ENCODE peak calls at places on chromosomes 4 and X, in ten cellular contexts. Z is DMS53; L is GM06990; K is neural crest cell; G is GM04503; U is smooth muscle cell of the brain vasculature; Q is HFF-Myc; P is effector memory CD8-positive, alpha-beta T cell; T is astrocyte; O is activated CD4-positive, alpha-beta T cell treated with anti-CD3 and anti-CD28 coated beads, Interleukin-2, amount 50 U/mL, for 24 hours. X is an unnamed sample.

GRCh38 chr4:25564836-25565235 is 90.8 kb upstream of the SLC34A2 start:
- DNase-seq in Q (no peak), P (no peak), U (no peak), K (no peak), Z (no peak), T (no peak), L (no peak), G (no peak), O (no peak), X (no peak)

GRCh38 chr4:184503869-184504300 is 29.5 kb upstream of the IRF2 start:
- DNase-seq in Q (peak; percentile 3), O (no peak), G (no peak), K (no peak), U (no peak), Z (peak; percentile 69), L (no peak), P (no peak), T (peak; percentile 19), X (no peak)

GRCh38 chrX:134600714-134601113 is 57.6 kb downstream of the PLAC1 start:
- DNase-seq in P (no peak), G (peak; percentile 41), U (no peak), Z (no peak), T (peak; percentile 65), K (no peak), Q (no peak), L (peak; percentile 23), O (no peak), X (no peak)

GRCh38 chr4:8607603-8608481 is 15.3 kb downstream of the CPZ start:
- DNase-seq in Q (no peak), L (peak; percentile 32), K (peak; percentile 90), T (no peak), G (no peak), P (peak; percentile 25), O (no peak), U (no peak), Z (peak; percentile 21), X (no peak)

GRCh38 chr4:142407569-142407968 is 438.5 kb downstream of the INPP4B start:
- DNase-seq in Q (no peak), U (no peak), Z (no peak), T (peak; percentile 22), G (no peak), P (no peak), K (no peak), L (no peak), O (no peak), X (no peak)

GRCh38 chr4:89158884-89159503 is 47.7 kb downstream of the TIGD2 start:
- DNase-seq in T (peak; percentile 18), P (peak; percentile 7), Z (peak; percentile 60), Q (peak; percentile 24), O (no peak), G (no peak), U (peak; percentile 15), L (no peak), K (no peak), X (no peak)

GRCh38 chr4:177322881-177323280 is 13.2 kb downstream of the NEIL3 start:
- DNase-seq in O (no peak), T (peak; percentile 16), Q (no peak), G (no peak), Z (no peak), K (no peak), P (no peak), U (no peak), L (no peak), X (no peak)

GRCh38 chr4:135240796-135241195 is 1039.2 kb upstream of the PABPC4L start:
- DNase-seq in T (no peak), Q (no peak), Z (no peak), K (no peak), O (no peak), U (no peak), G (no peak), L (no peak), P (no peak), X (no peak)

GRCh38 chrX:344371-344901 is 25.8 kb upstream of the GTPBP6 start:
- DNase-seq in U (no peak), Q (no peak), L (no peak), Z (no peak), G (no peak), K (no peak), T (no peak), P (no peak), O (no peak), X (no peak)

GRCh38 chr4:107035711-107036601 is at the start of gene DKK2:
- DNase-seq in P (no peak), T (peak; percentile 24), Z (peak; percentile 45), G (no peak), K (peak; percentile 13), Q (no peak), L (no peak), O (no peak), U (no peak), X (peak; percentile 49)

GRCh38 chrX:64204701-64205440 is 637 bp downstream of the AMER1 start:
- DNase-seq in U (no peak), G (no peak), T (peak; percentile 17), K (peak; percentile 6), Z (peak; percentile 65), O (peak; percentile 0), Q (no peak), P (peak; percentile 2), L (peak; percentile 51), X (no peak)

GRCh38 chrX:13647709-13648212 is 5.2 kb upstream of the TCEANC start:
- DNase-seq in O (peak; percentile 23), T (peak; percentile 74), K (no peak), Z (peak; percentile 90), Q (no peak), U (no peak), L (no peak), G (no peak), P (peak; percentile 43), X (no peak)

GRCh38 chr4:101795704-101796103 is 5.2 kb downstream of the BANK1 start:
- DNase-seq in K (no peak), Q (no peak), U (no peak), O (no peak), G (no peak), T (no peak), L (no peak), Z (no peak), P (no peak), X (no peak)

GRCh38 chr4:81648576-81649272 is 177.0 kb upstream of the RASGEF1B start:
- DNase-seq in K (no peak), G (no peak), Z (peak; percentile 5), T (peak; percentile 35), O (no peak), Q (no peak), U (no peak), P (peak; percentile 38), L (no peak), X (no peak)

GRCh38 chr4:1192091-1192492 is 19.7 kb upstream of the SPON2 start:
- DNase-seq in Q (peak; percentile 94), O (no peak), P (no peak), T (peak; percentile 96), K (no peak), G (peak; percentile 92), U (peak; percentile 90), L (no peak), Z (peak; percentile 57), X (peak; percentile 83)

GRCh38 chr4:111230265-111230664 is 607.4 kb upstream of the PITX2 start:
- DNase-seq in Z (no peak), O (no peak), Q (no peak), K (no peak), P (no peak), U (no peak), L (no peak), T (peak; percentile 22), G (peak; percentile 48), X (no peak)

GRCh38 chr4:21982087-21982486 is 33.5 kb upstream of the KCNIP4 start:
- DNase-seq in Q (no peak), Z (no peak), U (no peak), L (no peak), K (no peak), G (no peak), O (no peak), P (no peak), T (no peak), X (no peak)

GRCh38 chr4:101169044-101170014 is 178.0 kb downstream of the PPP3CA start:
- DNase-seq in Z (peak; percentile 90), P (peak; percentile 40), O (no peak), K (peak; percentile 22), T (no peak), G (no peak), L (peak; percentile 7), U (no peak), Q (peak; percentile 59), X (no peak)

GRCh38 chr4:40189997-40190396 is 6.8 kb upstream of the RHOH start:
- DNase-seq in K (no peak), G (no peak), Q (no peak), P (no peak), U (no peak), T (no peak), L (no peak), O (no peak), Z (peak; percentile 95), X (no peak)

GRCh38 chr4:23970193-23970850 is 80.5 kb upstream of the PPARGC1A start:
- DNase-seq in Q (no peak), L (no peak), O (no peak), U (no peak), P (no peak), K (no peak), G (no peak), T (no peak), Z (no peak), X (no peak)

GRCh38 chr4:185128272-185129119 is 14.6 kb upstream of the SLC25A4 start:
- DNase-seq in Z (peak; percentile 75), Q (no peak), P (peak; percentile 17), K (no peak), U (no peak), G (no peak), T (peak; percentile 6), L (peak; percentile 51), O (peak; percentile 2), X (no peak)

GRCh38 chrX:13752646-13753045 is 18.1 kb downstream of the OFD1 start:
- DNase-seq in Q (no peak), K (no peak), P (no peak), L (peak; percentile 56), Z (no peak), G (no peak), U (no peak), O (no peak), T (no peak), X (no peak)

GRCh38 chr4:148333265-148333664 is 108.9 kb downstream of the NR3C2 start:
- DNase-seq in O (no peak), Q (no peak), G (no peak), Z (no peak), K (no peak), P (no peak), T (no peak), L (no peak), U (no peak), X (no peak)

GRCh38 chr4:87981505-87981904 is 6.0 kb downstream of the SPP1 start:
- DNase-seq in O (no peak), P (no peak), K (no peak), G (no peak), U (no peak), T (no peak), Z (no peak), Q (no peak), L (no peak), X (no peak)

GRCh38 chr4:152590179-152591031 is 54.5 kb upstream of the FBXW7 start:
- DNase-seq in K (no peak), O (no peak), T (peak; percentile 96), P (no peak), Q (peak; percentile 84), G (peak; percentile 79), U (peak; percentile 53), L (no peak), Z (peak; percentile 53), X (no peak)

GRCh38 chr4:915595-915994 is 16.5 kb downstream of the GAK start:
- DNase-seq in K (no peak), Z (no peak), T (no peak), Q (no peak), L (no peak), P (no peak), U (no peak), G (no peak), O (no peak), X (no peak)

GRCh38 chrX:120293015-120293414 is 18.2 kb downstream of the TMEM255A start:
- DNase-seq in P (no peak), U (no peak), L (no peak), K (no peak), O (no peak), Z (no peak), T (no peak), G (no peak), Q (no peak), X (no peak)

GRCh38 chr4:127501103-127501502 is 131.7 kb upstream of the INTU start:
- DNase-seq in L (no peak), Z (no peak), T (peak; percentile 46), P (no peak), U (no peak), Q (no peak), K (no peak), G (no peak), O (no peak), X (no peak)

X was measured in breast epithelium.